ENCODE peak calls at places on chromosomes 2 and 18, in nine cellular contexts. W is fibroblast of pulmonary artery, Y is MM.1S, A is fibroblast of mammary gland, I is cardiac fibroblast, X is cardiac muscle cell, M is WERI-Rb-1, C is fibroblast of lung, L is tibial artery. Z is an unnamed sample.

GRCh38 chr2:182542501-182543258 is 115.8 kb upstream of the PDE1A start:
- DNase-seq in W (peak; percentile 88), Y (no peak), A (peak; percentile 55), I (peak; percentile 58), X (peak; percentile 88), M (no peak), C (peak; percentile 44), L (no peak), Z (no peak)

GRCh38 chr2:19623488-19623887 is 265.1 kb upstream of the OSR1 start:
- DNase-seq in W (peak; percentile 90), Y (no peak), A (peak; percentile 83), I (peak; percentile 86), X (peak; percentile 84), M (no peak), C (peak; percentile 81), L (no peak), Z (no peak)

GRCh38 chr18:26547302-26548143 is 830 bp downstream of the KCTD1 start:
- DNase-seq in W (peak; percentile 89), Y (no peak), A (peak; percentile 75), I (peak; percentile 77), X (peak; percentile 90), M (no peak), C (peak; percentile 92), L (peak; percentile 76), Z (peak; percentile 45)

GRCh38 chr18:76491801-76492668 is 3.0 kb downstream of the ZNF516 start:
- DNase-seq in W (peak; percentile 41), Y (no peak), A (peak; percentile 39), I (peak; percentile 21), X (peak; percentile 48), M (peak; percentile 47), C (peak; percentile 52), L (no peak), Z (no peak)

GRCh38 chr2:172350844-172351480 is 76.4 kb upstream of the ITGA6 start:
- DNase-seq in W (no peak), Y (no peak), A (no peak), I (no peak), X (no peak), M (no peak), C (no peak), L (peak; percentile 92), Z (no peak)

GRCh38 chr2:108492364-108492763 is 41.9 kb upstream of the LIMS1 start:
- DNase-seq in W (peak; percentile 95), Y (no peak), A (peak; percentile 95), I (peak; percentile 98), X (peak; percentile 91), M (no peak), C (peak; percentile 96), L (no peak), Z (peak; percentile 11)

GRCh38 chr2:96816836-96817702 is 1.0 kb downstream of the CNNM3 start:
- DNase-seq in W (peak; percentile 26), Y (no peak), A (peak; percentile 21), I (peak; percentile 39), X (peak; percentile 27), M (no peak), C (peak; percentile 39), L (no peak), Z (no peak)

GRCh38 chr18:78906066-78906465 is 73.6 kb upstream of the SALL3 start:
- DNase-seq in W (no peak), Y (no peak), A (no peak), I (no peak), X (no peak), M (no peak), C (no peak), L (no peak), Z (no peak)

DNA sequence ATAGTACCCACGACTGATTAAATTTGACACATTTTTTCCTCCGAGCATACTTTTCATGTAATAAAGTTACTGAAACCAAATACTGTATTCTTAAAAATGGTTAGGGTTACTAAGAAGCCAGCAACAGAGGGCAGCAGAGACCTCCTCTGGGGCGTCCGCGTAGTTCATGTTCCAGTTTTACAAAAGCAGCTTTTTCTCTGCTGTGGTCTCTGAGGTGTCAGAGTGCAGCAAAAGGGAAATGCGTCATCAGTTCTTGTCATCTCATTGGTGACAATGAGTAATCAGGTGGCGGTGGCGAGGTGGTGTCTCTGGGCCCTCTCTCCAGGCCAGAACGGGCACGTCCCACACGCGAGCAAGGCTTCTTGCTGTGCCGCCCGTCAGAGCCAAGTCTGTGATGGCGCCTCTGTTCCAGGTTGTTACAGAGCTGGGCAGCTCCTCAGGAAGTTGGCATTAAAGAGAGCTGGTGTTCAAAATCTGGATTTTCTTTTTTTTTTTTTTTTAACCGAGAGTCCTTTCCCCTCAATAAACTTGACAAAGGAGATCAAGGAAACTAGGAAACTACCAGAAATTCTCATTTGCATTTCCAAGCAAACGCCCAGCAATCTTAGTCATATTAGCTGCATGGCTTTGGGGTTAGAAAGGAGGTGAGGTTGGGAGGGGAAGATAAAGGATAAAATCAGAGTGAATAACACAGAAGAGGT is 98.6 kb upstream of the BZW1 start:
- DNase-seq in W (peak; percentile 94), Y (peak; percentile 99), A (peak; percentile 94), I (peak; percentile 96), X (peak; percentile 93), M (peak; percentile 71), C (peak; percentile 92), L (peak; percentile 94), Z (peak; percentile 94)
- H3K4me3 ChIP-seq in W (peak overlapping the region; percentile 53), Y (peak overlapping the region; percentile 32), A (peak overlapping the region; percentile 47), I (peak overlapping the region; percentile 38), X (no peak overlapping the region), M (no peak overlapping the region), C (peak overlapping the region; percentile 60), L (peak overlapping the region; percentile 44), Z (peak overlapping the region; percentile 31)

GRCh38 chr2:241148239-241148638 is 1.0 kb downstream of the PASK start:
- DNase-seq in W (no peak), Y (no peak), A (no peak), I (no peak), X (no peak), M (no peak), C (no peak), L (no peak), Z (no peak)

GRCh38 chr2:241148891-241149674 is at the start of gene PASK:
- DNase-seq in W (peak; percentile 93), Y (peak; percentile 97), A (peak; percentile 93), I (peak; percentile 94), X (peak; percentile 95), M (peak; percentile 97), C (peak; percentile 91), L (peak; percentile 96), Z (peak; percentile 86)

GRCh38 chr2:241149675-241149924 is 328 bp upstream of the PASK start:
- DNase-seq in W (no peak), Y (no peak), A (no peak), I (no peak), X (no peak), M (no peak), C (no peak), L (no peak), Z (no peak)

GRCh38 chr2:241150660-241151530 is 628 bp downstream of the PPP1R7 start:
- DNase-seq in W (peak; percentile 5), Y (peak; percentile 7), A (peak; percentile 53), I (peak; percentile 7), X (peak; percentile 3), M (no peak), C (peak; percentile 20), L (no peak), Z (no peak)

DNA sequence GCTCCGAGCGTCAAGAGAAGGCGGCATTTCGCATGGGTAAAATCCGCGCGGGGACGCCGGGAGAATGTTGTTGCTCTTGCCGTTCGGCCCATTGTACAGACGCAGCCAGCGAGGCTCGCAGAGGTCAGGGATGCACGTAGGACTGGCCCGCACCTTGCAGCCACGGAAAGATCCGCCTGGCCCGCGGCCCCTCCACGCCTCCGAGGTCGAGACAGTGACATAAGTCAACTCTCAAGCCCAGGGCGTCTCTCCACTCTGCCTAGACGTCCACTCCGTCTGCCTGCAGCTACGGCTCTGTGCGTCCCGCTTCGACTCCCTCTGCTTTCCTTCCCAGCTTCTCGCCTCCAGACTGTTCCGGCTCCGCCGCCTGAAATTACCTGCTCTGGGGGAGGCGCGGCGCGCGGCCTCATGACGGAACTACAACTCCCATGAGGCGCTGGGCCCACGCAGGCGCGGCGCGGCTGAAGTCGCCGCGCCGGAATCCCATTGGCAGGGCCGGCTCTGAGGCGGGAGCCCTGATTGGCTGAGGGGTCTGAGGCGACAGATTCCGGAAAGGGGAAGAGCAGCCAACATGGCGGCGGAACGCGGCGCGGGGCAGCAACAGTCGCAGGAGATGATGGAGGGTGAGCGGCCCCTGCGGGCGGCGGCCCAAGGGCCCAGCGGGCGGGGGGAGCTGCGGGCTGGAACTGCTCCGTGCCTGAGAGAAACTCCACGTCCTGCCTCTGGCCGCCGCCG is at the start of gene PPP1R7:
- DNase-seq in W (peak; percentile 92), Y (peak; percentile 95), A (peak; percentile 88), I (peak; percentile 93), X (peak; percentile 95), M (peak; percentile 96), C (peak; percentile 88), L (peak; percentile 96), Z (peak; percentile 68)
- TF ChIP-seq CTCF in W (no peak), Y (no peak), A (no peak), I (no peak), X (no peak), M (peak; percentile 3), C (no peak), L (peak; percentile 14), Z (no peak)

GRCh38 chr18:12907258-12907925 is 23.4 kb upstream of the PTPN2 start:
- DNase-seq in W (peak; percentile 60), Y (no peak), A (peak; percentile 12), I (peak; percentile 79), X (peak; percentile 60), M (no peak), C (peak; percentile 67), L (no peak), Z (no peak)

GRCh38 chr18:12908706-12909105 is 24.7 kb upstream of the PTPN2 start:
- DNase-seq in W (peak; percentile 35), Y (no peak), A (peak; percentile 24), I (peak; percentile 18), X (peak; percentile 27), M (no peak), C (peak; percentile 26), L (no peak), Z (no peak)

GRCh38 chr18:12911928-12912703 is 28.1 kb upstream of the PTPN2 start:
- DNase-seq in W (no peak), Y (no peak), A (no peak), I (no peak), X (no peak), M (no peak), C (no peak), L (no peak), Z (no peak)

GRCh38 chr18:12906773-12907172 is 22.7 kb upstream of the PTPN2 start:
- DNase-seq in W (no peak), Y (no peak), A (no peak), I (no peak), X (no peak), M (no peak), C (no peak), L (no peak), Z (no peak)

DNA sequence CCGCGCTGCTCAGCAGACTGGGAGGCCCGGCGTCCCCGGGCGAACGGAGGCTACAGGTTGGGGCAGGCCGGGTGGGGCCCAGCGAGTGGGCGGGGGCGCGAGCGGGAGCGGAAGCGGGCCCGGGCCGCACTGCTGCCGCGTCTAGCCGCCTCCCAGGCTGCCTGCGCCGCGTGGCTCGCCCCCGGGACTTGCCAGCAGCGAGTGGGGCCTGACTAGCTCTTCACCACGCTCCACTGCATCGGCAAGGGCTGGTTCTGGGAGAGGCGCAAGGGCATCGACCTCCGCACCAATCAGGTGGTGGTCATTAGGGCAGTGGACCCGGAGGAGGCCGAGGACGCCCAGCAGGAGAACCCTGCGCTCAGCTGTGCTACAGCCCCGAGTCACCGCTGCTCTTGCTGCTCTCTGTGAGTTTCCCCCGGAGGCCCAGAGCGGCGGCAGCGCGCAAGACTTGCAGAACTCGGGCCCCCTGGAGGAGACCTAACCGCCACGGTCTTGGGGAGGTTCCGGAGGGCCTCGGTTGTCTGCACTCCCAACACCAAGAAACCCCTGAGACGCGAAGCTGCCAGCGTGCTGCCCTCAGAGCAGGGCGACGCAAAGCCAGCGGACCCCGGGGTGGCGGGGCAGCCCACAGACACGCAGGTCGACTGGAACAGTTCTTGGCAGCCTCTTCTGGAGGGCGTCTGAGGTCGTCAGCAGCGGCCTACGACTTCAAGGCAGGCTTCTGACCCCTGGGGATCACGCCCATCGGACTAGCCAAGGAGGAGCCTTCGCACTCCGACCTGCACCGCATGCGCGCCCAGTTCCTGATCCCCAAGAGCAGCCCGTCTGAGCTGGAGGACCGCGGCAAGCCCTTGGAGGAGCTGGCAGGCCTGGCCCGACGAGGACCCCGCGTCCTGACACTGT is 27.2 kb upstream of the PTPN2 start:
- DNase-seq in W (peak; percentile 3), Y (no peak), A (peak; percentile 8), I (no peak), X (peak; percentile 55), M (no peak), C (peak; percentile 55), L (no peak), Z (no peak)
- H3K4me3 ChIP-seq in W (no peak overlapping the region), Y (no peak overlapping the region), A (peak overlapping the region; percentile 13), I (no peak overlapping the region), X (no peak overlapping the region), M (no peak overlapping the region), C (no peak overlapping the region), L (peak overlapping the region; percentile 3), Z (no peak overlapping the region)

GRCh38 chr18:48949606-48950535 is 894 bp downstream of the SMAD7 start:
- DNase-seq in W (peak; percentile 45), Y (peak; percentile 58), A (no peak), I (peak; percentile 44), X (peak; percentile 66), M (peak; percentile 52), C (no peak), L (no peak), Z (no peak)
- TF ChIP-seq CTCF in W (no peak), Y (peak; percentile 14), A (no peak), I (no peak), X (no peak), M (peak; percentile 28), C (no peak), L (no peak), Z (no peak)

Z was measured in HFF-Myc.